ENCODE peak calls at places on chromosome 17, in five cellular contexts. W is stimulated activated CD4-positive, alpha-beta T cell treated with anti-CD3 and anti-CD28 coated beads, Interleukin-12 subunit alpha, Interleukin-12 subunit beta, amount 100 ng/mL, for 48 hours; A is NCI-H510A; Z is cardiac septum; K is GM12865. V is an unnamed sample.

GRCh38 chr17:3773511-3773910 is 27.5 kb downstream of the ITGAE start:
- DNase-seq in Z (no peak), W (no peak), A (no peak), K (no peak), V (no peak)

GRCh38 chr17:61393904-61394629 is 5.6 kb upstream of the TBX2 start:
- DNase-seq in Z (no peak), K (no peak), A (no peak), W (no peak), V (no peak)

GRCh38 chr17:146546-146945 is 9.2 kb downstream of the SCGB1C2 start:
- DNase-seq in K (no peak), Z (peak; percentile 38), W (no peak), A (no peak), V (no peak)

GRCh38 chr17:8776861-8777260 is 18.5 kb upstream of the SPDYE4 start:
- DNase-seq in A (no peak), W (no peak), K (no peak), Z (no peak), V (no peak)

GRCh38 chr17:75516619-75517276 is 420 bp downstream of the TSEN54 start:
- DNase-seq in K (peak; percentile 42), A (peak; percentile 12), Z (no peak), W (no peak), V (peak; percentile 60)

GRCh38 chr17:57607553-57608120 is 137.5 kb downstream of the CCDC182 start:
- DNase-seq in A (peak; percentile 59), W (no peak), Z (no peak), K (no peak), V (no peak)

GRCh38 chr17:39636927-39637736 is at the start of gene STARD3:
- DNase-seq in A (peak; percentile 90), K (peak; percentile 94), Z (peak; percentile 97), W (peak; percentile 90), V (peak; percentile 92)

GRCh38 chr17:69869667-69870066 is 205.4 kb upstream of the KCNJ16 start:
- DNase-seq in Z (no peak), K (peak; percentile 44), W (no peak), A (no peak), V (no peak)

GRCh38 chr17:12964162-12964561 is 53.7 kb downstream of the ELAC2 start:
- DNase-seq in W (no peak), Z (no peak), A (no peak), K (no peak), V (no peak)

GRCh38 chr17:39573447-39574298 is 34.0 kb downstream of the NEUROD2 start:
- DNase-seq in A (peak; percentile 77), Z (peak; percentile 80), K (peak; percentile 45), W (peak; percentile 27), V (peak; percentile 60)

GRCh38 chr17:49859991-49860953 is 12.4 kb upstream of the TAC4 start:
- DNase-seq in Z (no peak), A (peak; percentile 50), K (no peak), W (no peak), V (no peak)

GRCh38 chr17:63940584-63940983 is 8.5 kb upstream of the CD79B start:
- DNase-seq in Z (no peak), W (no peak), K (no peak), A (no peak), V (no peak)

GRCh38 chr17:43906951-43907424 is 348 bp downstream of the MPP2 start:
- DNase-seq in Z (no peak), A (no peak), W (no peak), K (no peak), V (peak; percentile 37)